ENCODE peak calls at places on chromosomes 7 and 10, in four cellular contexts. A is stimulated activated CD8-positive, alpha-beta memory T cell treated with anti-CD3 and anti-CD28 coated beads, Interleukin-7, amount 100 ng/mL, for 4 hours; C is Ammon's horn; K is iris pigment epithelial cell. U is an unnamed sample.

GRCh38 chr7:45580053-45580872 is 6.1 kb downstream of the ADCY1 start:
- DNase-seq in C (no peak), K (peak), A (no peak), U (no peak)

GRCh38 chr10:119441921-119442757 is 100.4 kb downstream of the RGS10 start:
- DNase-seq in A (no peak), K (no peak), C (no peak), U (no peak)

GRCh38 chr7:131112431-131112830 is 215.2 kb upstream of the MKLN1 start:
- DNase-seq in K (no peak), C (no peak), A (no peak), U (no peak)

GRCh38 chr10:3395041-3395440 is 222.5 kb upstream of the PITRM1 start:
- DNase-seq in K (no peak), C (no peak), A (no peak), U (no peak)

GRCh38 chr7:148135997-148136396 is 454.6 kb upstream of the C7orf33 start:
- DNase-seq in A (no peak), K (no peak), C (no peak), U (no peak)

GRCh38 chr10:30359373-30360206 is 10.5 kb upstream of the MTPAP start:
- DNase-seq in K (peak), A (peak), C (peak), U (peak)

GRCh38 chr10:72754275-72755032 is 62.5 kb downstream of the MCU start:
- DNase-seq in K (no peak), C (no peak), A (no peak), U (no peak)

GRCh38 chr7:80499350-80499955 is 12.4 kb downstream of the GNAT3 start:
- DNase-seq in K (peak), C (no peak), A (no peak), U (no peak)

U was measured in putamen.